ENCODE peak calls at places on chromosomes 5 and 9, in ten cellular contexts. One of them, this sample, is unnamed.

GRCh38 chr5:62460578-62460983 is 48.0 kb downstream of the IPO11 start:
- DNase-seq in CD4-positive, CD25-positive, alpha-beta regulatory T cell: peak
- DNase-seq in activated naive CD4-positive, alpha-beta T cell: no peak
- DNase-seq in NCI-H146: peak
- DNase-seq in GM04504: no peak
- DNase-seq in small intestine: peak
- DNase-seq in effector memory CD4-positive, alpha-beta T cell: no peak
- DNase-seq in CD8-positive, alpha-beta memory T cell: no peak
- DNase-seq in heart right ventricle: no peak
- DNase-seq in SJSA1: no peak
- DNase-seq in this sample: no peak

GRCh38 chr9:117772960-117773359 is 68.8 kb downstream of the TLR4 start:
- DNase-seq in small intestine: peak
- DNase-seq in effector memory CD4-positive, alpha-beta T cell: no peak
- DNase-seq in heart right ventricle: no peak
- DNase-seq in GM04504: peak
- DNase-seq in activated naive CD4-positive, alpha-beta T cell: no peak
- DNase-seq in CD4-positive, CD25-positive, alpha-beta regulatory T cell: no peak
- DNase-seq in SJSA1: peak
- DNase-seq in CD8-positive, alpha-beta memory T cell: no peak
- DNase-seq in NCI-H146: no peak
- DNase-seq in this sample: no peak

GRCh38 chr9:22079873-22080341 is 70.8 kb upstream of the CDKN2B start:
- DNase-seq in SJSA1: no peak
- DNase-seq in small intestine: no peak
- DNase-seq in CD8-positive, alpha-beta memory T cell: no peak
- DNase-seq in CD4-positive, CD25-positive, alpha-beta regulatory T cell: peak
- DNase-seq in heart right ventricle: peak
- DNase-seq in NCI-H146: no peak
- DNase-seq in effector memory CD4-positive, alpha-beta T cell: no peak
- DNase-seq in activated naive CD4-positive, alpha-beta T cell: no peak
- DNase-seq in GM04504: no peak
- DNase-seq in this sample: peak

GRCh38 chr9:15430920-15431844 is 8.5 kb downstream of the SNAPC3 start:
- DNase-seq in heart right ventricle: no peak
- DNase-seq in activated naive CD4-positive, alpha-beta T cell: no peak
- DNase-seq in NCI-H146: no peak
- DNase-seq in CD8-positive, alpha-beta memory T cell: no peak
- DNase-seq in small intestine: peak
- DNase-seq in SJSA1: no peak
- DNase-seq in effector memory CD4-positive, alpha-beta T cell: no peak
- DNase-seq in GM04504: no peak
- DNase-seq in CD4-positive, CD25-positive, alpha-beta regulatory T cell: no peak
- DNase-seq in this sample: no peak

GRCh38 chr5:136199408-136199807 is 6.4 kb upstream of the SMIM32 start:
- DNase-seq in heart right ventricle: no peak
- DNase-seq in SJSA1: peak
- DNase-seq in CD8-positive, alpha-beta memory T cell: no peak
- DNase-seq in effector memory CD4-positive, alpha-beta T cell: no peak
- DNase-seq in small intestine: no peak
- DNase-seq in CD4-positive, CD25-positive, alpha-beta regulatory T cell: no peak
- DNase-seq in activated naive CD4-positive, alpha-beta T cell: no peak
- DNase-seq in NCI-H146: no peak
- DNase-seq in GM04504: no peak
- DNase-seq in this sample: no peak

GRCh38 chr5:308672-309271 is 12.7 kb upstream of the AHRR start:
- DNase-seq in GM04504: no peak
- DNase-seq in CD4-positive, CD25-positive, alpha-beta regulatory T cell: no peak
- DNase-seq in heart right ventricle: no peak
- DNase-seq in SJSA1: no peak
- DNase-seq in NCI-H146: no peak
- DNase-seq in effector memory CD4-positive, alpha-beta T cell: no peak
- DNase-seq in small intestine: no peak
- DNase-seq in activated naive CD4-positive, alpha-beta T cell: no peak
- DNase-seq in CD8-positive, alpha-beta memory T cell: no peak
- DNase-seq in this sample: no peak

GRCh38 chr9:98750396-98751060 is 41.8 kb upstream of the GABBR2 start:
- DNase-seq in small intestine: no peak
- DNase-seq in heart right ventricle: no peak
- DNase-seq in activated naive CD4-positive, alpha-beta T cell: no peak
- DNase-seq in CD4-positive, CD25-positive, alpha-beta regulatory T cell: no peak
- DNase-seq in NCI-H146: no peak
- DNase-seq in effector memory CD4-positive, alpha-beta T cell: no peak
- DNase-seq in SJSA1: no peak
- DNase-seq in CD8-positive, alpha-beta memory T cell: no peak
- DNase-seq in GM04504: no peak
- DNase-seq in this sample: no peak

GRCh38 chr5:140041492-140042421 is 1.3 kb downstream of the NRG2 start:
- DNase-seq in small intestine: peak
- DNase-seq in heart right ventricle: peak
- DNase-seq in GM04504: no peak
- DNase-seq in NCI-H146: peak
- DNase-seq in activated naive CD4-positive, alpha-beta T cell: no peak
- DNase-seq in CD4-positive, CD25-positive, alpha-beta regulatory T cell: peak
- DNase-seq in effector memory CD4-positive, alpha-beta T cell: no peak
- DNase-seq in CD8-positive, alpha-beta memory T cell: no peak
- DNase-seq in SJSA1: no peak
- DNase-seq in this sample: no peak

GRCh38 chr5:66164044-66164790 is 20.1 kb downstream of the SREK1 start:
- DNase-seq in CD4-positive, CD25-positive, alpha-beta regulatory T cell: no peak
- DNase-seq in small intestine: no peak
- DNase-seq in heart right ventricle: no peak
- DNase-seq in NCI-H146: no peak
- DNase-seq in activated naive CD4-positive, alpha-beta T cell: no peak
- DNase-seq in effector memory CD4-positive, alpha-beta T cell: no peak
- DNase-seq in GM04504: no peak
- DNase-seq in SJSA1: no peak
- DNase-seq in CD8-positive, alpha-beta memory T cell: no peak
- DNase-seq in this sample: peak

GRCh38 chr5:5591567-5591966 is 169.1 kb downstream of the ICE1 start:
- DNase-seq in CD4-positive, CD25-positive, alpha-beta regulatory T cell: no peak
- DNase-seq in activated naive CD4-positive, alpha-beta T cell: no peak
- DNase-seq in effector memory CD4-positive, alpha-beta T cell: no peak
- DNase-seq in heart right ventricle: no peak
- DNase-seq in CD8-positive, alpha-beta memory T cell: no peak
- DNase-seq in GM04504: no peak
- DNase-seq in SJSA1: no peak
- DNase-seq in small intestine: no peak
- DNase-seq in NCI-H146: no peak
- DNase-seq in this sample: no peak

GRCh38 chr9:113774968-113775367 is 101.1 kb upstream of the ZNF618 start:
- DNase-seq in effector memory CD4-positive, alpha-beta T cell: no peak
- DNase-seq in SJSA1: no peak
- DNase-seq in NCI-H146: no peak
- DNase-seq in heart right ventricle: no peak
- DNase-seq in activated naive CD4-positive, alpha-beta T cell: no peak
- DNase-seq in CD8-positive, alpha-beta memory T cell: no peak
- DNase-seq in GM04504: no peak
- DNase-seq in CD4-positive, CD25-positive, alpha-beta regulatory T cell: no peak
- DNase-seq in small intestine: no peak
- DNase-seq in this sample: no peak

GRCh38 chr5:122093415-122093814 is 15.4 kb upstream of the LOX start:
- DNase-seq in CD8-positive, alpha-beta memory T cell: no peak
- DNase-seq in effector memory CD4-positive, alpha-beta T cell: no peak
- DNase-seq in small intestine: no peak
- DNase-seq in GM04504: peak
- DNase-seq in NCI-H146: no peak
- DNase-seq in activated naive CD4-positive, alpha-beta T cell: no peak
- DNase-seq in SJSA1: no peak
- DNase-seq in heart right ventricle: no peak
- DNase-seq in CD4-positive, CD25-positive, alpha-beta regulatory T cell: no peak
- DNase-seq in this sample: no peak

GRCh38 chr5:67908145-67908765 is 307.3 kb upstream of the PIK3R1 start:
- DNase-seq in small intestine: peak
- DNase-seq in activated naive CD4-positive, alpha-beta T cell: no peak
- DNase-seq in SJSA1: no peak
- DNase-seq in NCI-H146: no peak
- DNase-seq in heart right ventricle: no peak
- DNase-seq in CD8-positive, alpha-beta memory T cell: no peak
- DNase-seq in GM04504: no peak
- DNase-seq in effector memory CD4-positive, alpha-beta T cell: no peak
- DNase-seq in CD4-positive, CD25-positive, alpha-beta regulatory T cell: no peak
- DNase-seq in this sample: no peak

GRCh38 chr5:547086-547924 is 23.1 kb upstream of the SLC9A3 start:
- DNase-seq in activated naive CD4-positive, alpha-beta T cell: no peak
- DNase-seq in NCI-H146: peak
- DNase-seq in CD4-positive, CD25-positive, alpha-beta regulatory T cell: no peak
- DNase-seq in effector memory CD4-positive, alpha-beta T cell: no peak
- DNase-seq in CD8-positive, alpha-beta memory T cell: no peak
- DNase-seq in small intestine: no peak
- DNase-seq in heart right ventricle: no peak
- DNase-seq in SJSA1: peak
- DNase-seq in GM04504: no peak
- DNase-seq in this sample: no peak

GRCh38 chr9:127921592-127922120 is 4.8 kb upstream of the ST6GALNAC4 start:
- DNase-seq in CD8-positive, alpha-beta memory T cell: peak
- DNase-seq in CD4-positive, CD25-positive, alpha-beta regulatory T cell: peak
- DNase-seq in heart right ventricle: peak
- DNase-seq in NCI-H146: peak
- DNase-seq in activated naive CD4-positive, alpha-beta T cell: peak
- DNase-seq in SJSA1: no peak
- DNase-seq in GM04504: no peak
- DNase-seq in small intestine: peak
- DNase-seq in effector memory CD4-positive, alpha-beta T cell: peak
- DNase-seq in this sample: no peak

GRCh38 chr5:36679609-36680008 is 73.2 kb downstream of the SLC1A3 start:
- DNase-seq in effector memory CD4-positive, alpha-beta T cell: no peak
- DNase-seq in GM04504: no peak
- DNase-seq in CD8-positive, alpha-beta memory T cell: no peak
- DNase-seq in heart right ventricle: no peak
- DNase-seq in small intestine: no peak
- DNase-seq in activated naive CD4-positive, alpha-beta T cell: no peak
- DNase-seq in CD4-positive, CD25-positive, alpha-beta regulatory T cell: no peak
- DNase-seq in SJSA1: no peak
- DNase-seq in NCI-H146: no peak
- DNase-seq in this sample: no peak

GRCh38 chr5:62144395-62145022 is 161.5 kb upstream of the KIF2A start:
- DNase-seq in CD8-positive, alpha-beta memory T cell: no peak
- DNase-seq in heart right ventricle: no peak
- DNase-seq in effector memory CD4-positive, alpha-beta T cell: no peak
- DNase-seq in SJSA1: no peak
- DNase-seq in CD4-positive, CD25-positive, alpha-beta regulatory T cell: no peak
- DNase-seq in activated naive CD4-positive, alpha-beta T cell: no peak
- DNase-seq in small intestine: no peak
- DNase-seq in GM04504: no peak
- DNase-seq in NCI-H146: no peak
- DNase-seq in this sample: no peak

GRCh38 chr5:1720396-1721110 is 79.1 kb downstream of the MRPL36 start:
- DNase-seq in activated naive CD4-positive, alpha-beta T cell: no peak
- DNase-seq in small intestine: no peak
- DNase-seq in CD8-positive, alpha-beta memory T cell: no peak
- DNase-seq in effector memory CD4-positive, alpha-beta T cell: no peak
- DNase-seq in NCI-H146: no peak
- DNase-seq in GM04504: no peak
- DNase-seq in CD4-positive, CD25-positive, alpha-beta regulatory T cell: no peak
- DNase-seq in SJSA1: peak
- DNase-seq in heart right ventricle: no peak
- DNase-seq in this sample: no peak

GRCh38 chr9:137355445-137356365 is 53.6 kb upstream of the NRARP start:
- DNase-seq in small intestine: no peak
- DNase-seq in activated naive CD4-positive, alpha-beta T cell: no peak
- DNase-seq in CD4-positive, CD25-positive, alpha-beta regulatory T cell: no peak
- DNase-seq in effector memory CD4-positive, alpha-beta T cell: no peak
- DNase-seq in CD8-positive, alpha-beta memory T cell: no peak
- DNase-seq in NCI-H146: no peak
- DNase-seq in SJSA1: no peak
- DNase-seq in GM04504: no peak
- DNase-seq in heart right ventricle: no peak
- DNase-seq in this sample: no peak

GRCh38 chr9:130232899-130233586 is 32.5 kb upstream of the HMCN2 start:
- DNase-seq in SJSA1: no peak
- DNase-seq in CD4-positive, CD25-positive, alpha-beta regulatory T cell: no peak
- DNase-seq in heart right ventricle: no peak
- DNase-seq in small intestine: no peak
- DNase-seq in GM04504: no peak
- DNase-seq in activated naive CD4-positive, alpha-beta T cell: no peak
- DNase-seq in CD8-positive, alpha-beta memory T cell: no peak
- DNase-seq in effector memory CD4-positive, alpha-beta T cell: no peak
- DNase-seq in NCI-H146: no peak
- DNase-seq in this sample: no peak

GRCh38 chr9:35518212-35518917 is 28.5 kb downstream of the RUSC2 start:
- DNase-seq in NCI-H146: no peak
- DNase-seq in SJSA1: peak
- DNase-seq in activated naive CD4-positive, alpha-beta T cell: no peak
- DNase-seq in heart right ventricle: no peak
- DNase-seq in CD8-positive, alpha-beta memory T cell: no peak
- DNase-seq in small intestine: no peak
- DNase-seq in effector memory CD4-positive, alpha-beta T cell: no peak
- DNase-seq in CD4-positive, CD25-positive, alpha-beta regulatory T cell: no peak
- DNase-seq in GM04504: peak
- DNase-seq in this sample: peak

GRCh38 chr5:96146675-96147074 is 185.0 kb upstream of the ELL2 start:
- DNase-seq in effector memory CD4-positive, alpha-beta T cell: no peak
- DNase-seq in CD4-positive, CD25-positive, alpha-beta regulatory T cell: peak
- DNase-seq in NCI-H146: no peak
- DNase-seq in CD8-positive, alpha-beta memory T cell: no peak
- DNase-seq in GM04504: peak
- DNase-seq in heart right ventricle: no peak
- DNase-seq in SJSA1: no peak
- DNase-seq in small intestine: peak
- DNase-seq in activated naive CD4-positive, alpha-beta T cell: no peak
- DNase-seq in this sample: peak

GRCh38 chr5:9699681-9700080 is 69.5 kb upstream of the TAS2R1 start:
- DNase-seq in effector memory CD4-positive, alpha-beta T cell: no peak
- DNase-seq in CD8-positive, alpha-beta memory T cell: no peak
- DNase-seq in NCI-H146: no peak
- DNase-seq in activated naive CD4-positive, alpha-beta T cell: no peak
- DNase-seq in CD4-positive, CD25-positive, alpha-beta regulatory T cell: no peak
- DNase-seq in small intestine: no peak
- DNase-seq in heart right ventricle: no peak
- DNase-seq in SJSA1: no peak
- DNase-seq in GM04504: no peak
- DNase-seq in this sample: no peak

GRCh38 chr5:95959051-95959963 is 2.3 kb downstream of the ELL2 start:
- DNase-seq in heart right ventricle: no peak
- DNase-seq in small intestine: peak
- DNase-seq in GM04504: no peak
- DNase-seq in effector memory CD4-positive, alpha-beta T cell: no peak
- DNase-seq in activated naive CD4-positive, alpha-beta T cell: no peak
- DNase-seq in CD8-positive, alpha-beta memory T cell: no peak
- DNase-seq in SJSA1: no peak
- DNase-seq in NCI-H146: no peak
- DNase-seq in CD4-positive, CD25-positive, alpha-beta regulatory T cell: peak
- DNase-seq in this sample: no peak

GRCh38 chr9:103183569-103184191 is 188.5 kb downstream of the CYLC2 start:
- DNase-seq in CD4-positive, CD25-positive, alpha-beta regulatory T cell: no peak
- DNase-seq in activated naive CD4-positive, alpha-beta T cell: no peak
- DNase-seq in SJSA1: no peak
- DNase-seq in CD8-positive, alpha-beta memory T cell: no peak
- DNase-seq in small intestine: peak
- DNase-seq in effector memory CD4-positive, alpha-beta T cell: no peak
- DNase-seq in GM04504: no peak
- DNase-seq in NCI-H146: peak
- DNase-seq in heart right ventricle: no peak
- DNase-seq in this sample: no peak

GRCh38 chr9:88952086-88952615 is 39.1 kb upstream of the S1PR3 start:
- DNase-seq in NCI-H146: no peak
- DNase-seq in GM04504: no peak
- DNase-seq in CD4-positive, CD25-positive, alpha-beta regulatory T cell: no peak
- DNase-seq in heart right ventricle: no peak
- DNase-seq in activated naive CD4-positive, alpha-beta T cell: no peak
- DNase-seq in CD8-positive, alpha-beta memory T cell: no peak
- DNase-seq in effector memory CD4-positive, alpha-beta T cell: no peak
- DNase-seq in small intestine: no peak
- DNase-seq in SJSA1: no peak
- DNase-seq in this sample: no peak

This sample was measured in AG04450.